ENCODE peak calls at places on chromosomes 7 and 10, in four cellular contexts. B is CD8-positive, alpha-beta T cell; N is iPS-NIHi11; I is stimulated activated CD4-positive, alpha-beta T cell treated with anti-CD3 and anti-CD28 coated beads, TNF-alpha, amount 100 ng/mL, for 48 hours. Z is an unnamed sample.

GRCh38 chr7:156773966-156774365 is 119.0 kb downstream of the LMBR1 start:
- DNase-seq in B (no peak), N (no peak), I (no peak), Z (no peak)

GRCh38 chr7:83697814-83698530 is 49.0 kb upstream of the SEMA3E start:
- DNase-seq in B (no peak), N (no peak), I (no peak), Z (no peak)

GRCh38 chr10:43036581-43037428 is 40.1 kb upstream of the RET start:
- DNase-seq in B (no peak), N (no peak), I (no peak), Z (no peak)

GRCh38 chr7:127907638-127908040 is 123.6 kb downstream of the LRRC4 start:
- DNase-seq in B (no peak), N (no peak), I (no peak), Z (no peak)

GRCh38 chr10:49458869-49459268 is 63.0 kb upstream of the DRGX start:
- DNase-seq in B (no peak), N (no peak), I (no peak), Z (no peak)

GRCh38 chr10:71974489-71975011 is 10.4 kb downstream of the CHST3 start:
- DNase-seq in B (no peak), N (no peak), I (peak), Z (no peak)

GRCh38 chr10:52353960-52354394 is 39.9 kb downstream of the DKK1 start:
- DNase-seq in B (no peak), N (no peak), I (no peak), Z (no peak)

GRCh38 chr10:124647421-124648130 is 96.6 kb downstream of the FAM53B start:
- DNase-seq in B (peak), N (peak), I (peak), Z (no peak)

GRCh38 chr10:122591736-122592135 is 31.2 kb downstream of the DMBT1 start:
- DNase-seq in B (no peak), N (no peak), I (no peak), Z (no peak)

GRCh38 chr10:15744217-15744865 is 24.6 kb upstream of the ITGA8 start:
- DNase-seq in B (no peak), N (peak), I (peak), Z (peak)

GRCh38 chr7:116522247-116522646 is 2.6 kb upstream of the CAV1 start:
- DNase-seq in B (no peak), N (peak), I (no peak), Z (peak)

GRCh38 chr7:112254166-112254565 is 47.7 kb downstream of the ZNF277 start:
- DNase-seq in B (no peak), N (no peak), I (no peak), Z (no peak)

GRCh38 chr7:151172273-151173141 is 5.0 kb upstream of the GBX1 start:
- DNase-seq in B (peak), N (peak), I (peak), Z (peak)

GRCh38 chr7:1695800-1696454 is 25.9 kb downstream of the ELFN1 start:
- DNase-seq in B (no peak), N (no peak), I (no peak), Z (no peak)